ENCODE peak calls at places on chromosomes 2 and 18, in four cellular contexts. X is K562, D is HepG2, Q is Panc1. L is an unnamed sample.

GRCh38 chr18:68826111-68826510 is 28.2 kb downstream of the CCDC102B start:
- DNase-seq in D (no peak), Q (no peak), X (no peak), L (no peak)

GRCh38 chr2:32522770-32523169 is 105.1 kb upstream of the TTC27 start:
- DNase-seq in X (no peak), D (no peak), Q (no peak), L (no peak)

GRCh38 chr2:96685285-96685591 is 42.7 kb downstream of the FER1L5 start:
- DNase-seq in Q (no peak), X (no peak), D (no peak), L (no peak)

GRCh38 chr2:134583997-134584520 is 134.7 kb downstream of the TMEM163 start:
- DNase-seq in D (no peak), Q (no peak), X (no peak), L (no peak)

GRCh38 chr2:109460553-109461324 is 153.0 kb downstream of the SEPTIN10 start:
- DNase-seq in Q (no peak), D (no peak), X (no peak), L (no peak)

GRCh38 chr2:188146888-188147287 is 144.8 kb upstream of the GULP1 start:
- DNase-seq in X (no peak), D (no peak), Q (no peak), L (no peak)

GRCh38 chr2:11539317-11540147 is 5.7 kb downstream of the GREB1 start:
- DNase-seq in D (peak), X (no peak), Q (no peak), L (no peak)

GRCh38 chr2:123093199-123093598 is 931.9 kb upstream of the CNTNAP5 start:
- DNase-seq in Q (no peak), X (no peak), D (no peak), L (no peak)

GRCh38 chr18:7104649-7105048 is 12.9 kb downstream of the LAMA1 start:
- DNase-seq in Q (no peak), X (no peak), D (no peak), L (no peak)

GRCh38 chr2:234641086-234641485 is 144.2 kb upstream of the ARL4C start:
- DNase-seq in D (no peak), Q (no peak), X (no peak), L (no peak)

GRCh38 chr2:217752714-217753459 is 249.9 kb downstream of the TNS1 start:
- DNase-seq in Q (no peak), X (no peak), D (no peak), L (no peak)

GRCh38 chr2:143698350-143698749 is 569.1 kb downstream of the ARHGAP15 start:
- DNase-seq in D (no peak), X (no peak), Q (no peak), L (no peak)

GRCh38 chr2:73092146-73092783 is 20.5 kb downstream of the RAB11FIP5 start:
- DNase-seq in Q (no peak), X (no peak), D (peak), L (no peak)

GRCh38 chr2:212537311-212538155 is 1.1 kb downstream of the ERBB4 start:
- DNase-seq in Q (no peak), X (no peak), D (no peak), L (no peak)

GRCh38 chr2:223856584-223856983 is 19.2 kb upstream of the AP1S3 start:
- DNase-seq in Q (no peak), X (no peak), D (no peak), L (no peak)

GRCh38 chr2:24970483-24971299 is 1.1 kb downstream of the DNAJC27 start:
- DNase-seq in D (peak), X (no peak), Q (no peak), L (no peak)

GRCh38 chr2:149645391-149645790 is 57.8 kb upstream of the MMADHC start:
- DNase-seq in D (no peak), X (no peak), Q (no peak), L (no peak)

GRCh38 chr18:12430137-12430990 is 22.6 kb downstream of the PRELID3A start:
- DNase-seq in D (no peak), Q (no peak), X (no peak), L (no peak)

GRCh38 chr2:102967451-102967850 is 205.6 kb downstream of the TMEM182 start:
- DNase-seq in D (no peak), X (no peak), Q (no peak), L (no peak)

GRCh38 chr2:157866202-157866601 is 9.9 kb downstream of the ACVR1 start:
- DNase-seq in D (no peak), Q (no peak), X (no peak), L (no peak)

GRCh38 chr18:48794251-48794970 is 156.4 kb downstream of the SMAD7 start:
- DNase-seq in D (no peak), X (no peak), Q (no peak), L (no peak)

DNA sequence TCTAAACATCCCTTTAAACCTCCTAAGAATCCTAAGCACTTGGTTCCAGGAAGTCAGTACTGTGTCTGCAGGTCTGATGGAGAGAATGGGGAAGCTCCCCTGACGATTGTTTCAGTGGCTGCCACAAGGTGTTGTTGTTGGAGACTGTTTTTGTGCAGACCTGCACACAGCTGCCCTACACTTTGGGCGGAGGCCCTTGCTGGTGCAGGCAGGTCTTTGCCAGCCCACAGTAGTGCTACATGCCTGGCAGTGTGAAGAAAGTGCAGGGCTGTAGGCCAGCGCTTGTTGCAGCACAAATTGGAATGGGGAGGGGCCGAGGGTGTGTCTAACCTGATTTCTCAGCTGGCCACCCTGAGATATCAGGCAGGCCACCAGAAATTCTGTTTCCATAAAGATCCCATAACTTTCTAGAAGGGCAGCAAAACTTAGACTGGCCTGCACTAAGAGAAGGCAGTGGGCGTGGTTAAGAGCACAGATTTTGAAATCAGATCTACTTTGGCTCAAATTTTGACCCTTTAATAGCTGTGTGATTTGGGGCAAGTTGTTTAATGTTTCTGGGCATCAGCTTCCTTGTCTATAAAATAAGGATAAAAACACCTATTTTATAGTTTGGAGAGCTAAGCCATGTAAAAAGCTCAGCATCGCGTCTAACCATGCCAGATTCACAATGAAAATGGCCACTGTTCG is 83.7 kb upstream of the SLC1A4 start:
- DNase-seq in Q (no peak), D (no peak), X (no peak), L (no peak)
- TF ChIP-seq TCF7L2 in Q (no peak), D (no peak), X (no peak), L (no peak)

GRCh38 chr2:216316743-216317142 is 55.5 kb downstream of the MARCHF4 start:
- DNase-seq in X (no peak), Q (no peak), D (no peak), L (no peak)
- TF ChIP-seq TCF7L2 in X (no peak), Q (no peak), D (no peak), L (no peak)

DNA sequence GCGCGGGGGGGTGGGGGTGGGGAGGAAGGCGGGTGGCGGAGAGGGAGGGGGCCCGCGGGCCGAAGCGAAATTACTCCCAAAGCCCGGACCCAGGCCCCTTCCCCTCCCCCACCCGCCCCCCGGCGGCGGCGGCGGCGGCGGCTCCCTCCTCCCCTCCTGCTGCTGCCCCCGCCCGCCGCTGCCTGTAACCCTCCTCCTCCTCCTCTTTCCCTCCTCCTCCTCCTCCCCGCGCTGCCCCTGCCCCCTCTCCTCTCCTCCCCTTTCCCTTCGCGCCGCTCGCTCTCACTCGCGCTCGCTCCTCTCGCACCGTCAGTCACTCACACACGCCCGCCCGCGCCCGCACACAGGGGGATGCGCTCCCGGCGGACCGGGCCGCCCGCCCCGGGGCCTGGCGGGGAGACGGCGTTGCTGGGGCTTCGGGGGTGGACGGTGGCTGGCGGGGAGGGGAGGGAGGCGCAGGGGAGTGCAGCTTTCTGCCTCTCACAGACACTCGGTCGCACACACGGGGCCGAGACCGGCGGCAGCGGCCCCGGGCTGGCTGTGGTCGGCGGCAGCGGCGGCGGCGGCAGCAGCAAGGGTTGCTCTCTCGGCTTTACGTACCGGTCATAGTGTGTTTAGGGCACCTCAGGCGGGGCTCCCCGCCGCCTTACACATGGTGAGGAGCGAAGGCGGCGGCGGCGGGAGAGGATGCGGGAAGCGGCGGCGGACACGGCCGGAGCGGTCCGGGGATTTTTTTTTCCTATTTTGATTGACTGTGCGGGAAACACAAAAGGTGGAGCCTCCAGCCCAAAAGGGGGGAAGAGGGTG is 405 bp downstream of the SP3 start:
- DNase-seq in X (peak), D (peak), Q (no peak), L (no peak)
- TF ChIP-seq TCF7L2 in X (no peak), D (no peak), Q (no peak), L (peak)

DNA sequence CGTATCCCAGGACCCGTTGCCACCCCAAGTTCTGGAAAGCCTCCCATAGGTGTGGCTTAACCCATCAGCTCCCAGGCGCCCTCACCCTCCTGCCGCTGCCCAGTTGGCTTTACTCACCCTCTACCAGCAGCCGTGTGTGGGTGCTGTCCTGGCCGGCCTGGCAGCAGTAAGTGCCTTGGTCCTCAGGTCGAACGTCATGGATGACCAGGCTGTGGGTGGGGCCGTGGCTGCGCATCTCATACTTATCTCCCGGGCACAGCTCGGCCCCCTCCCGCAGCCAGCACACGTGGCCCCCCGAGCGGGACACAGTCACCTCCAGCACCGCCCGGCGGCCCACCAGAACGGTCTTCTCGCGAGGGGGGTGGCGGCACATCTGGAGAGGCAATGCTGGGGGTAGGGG is 7.6 kb downstream of the TMEM198 start:
- DNase-seq in D (no peak), X (peak), Q (no peak), L (no peak)
- TF ChIP-seq TCF7L2 in D (no peak), X (no peak), Q (no peak), L (no peak)

GRCh38 chr2:64932327-64933216 is 56.6 kb upstream of the SLC1A4 start:
- DNase-seq in D (no peak), X (no peak), Q (no peak), L (no peak)
- TF ChIP-seq TCF7L2 in D (no peak), X (no peak), Q (no peak), L (no peak)

DNA sequence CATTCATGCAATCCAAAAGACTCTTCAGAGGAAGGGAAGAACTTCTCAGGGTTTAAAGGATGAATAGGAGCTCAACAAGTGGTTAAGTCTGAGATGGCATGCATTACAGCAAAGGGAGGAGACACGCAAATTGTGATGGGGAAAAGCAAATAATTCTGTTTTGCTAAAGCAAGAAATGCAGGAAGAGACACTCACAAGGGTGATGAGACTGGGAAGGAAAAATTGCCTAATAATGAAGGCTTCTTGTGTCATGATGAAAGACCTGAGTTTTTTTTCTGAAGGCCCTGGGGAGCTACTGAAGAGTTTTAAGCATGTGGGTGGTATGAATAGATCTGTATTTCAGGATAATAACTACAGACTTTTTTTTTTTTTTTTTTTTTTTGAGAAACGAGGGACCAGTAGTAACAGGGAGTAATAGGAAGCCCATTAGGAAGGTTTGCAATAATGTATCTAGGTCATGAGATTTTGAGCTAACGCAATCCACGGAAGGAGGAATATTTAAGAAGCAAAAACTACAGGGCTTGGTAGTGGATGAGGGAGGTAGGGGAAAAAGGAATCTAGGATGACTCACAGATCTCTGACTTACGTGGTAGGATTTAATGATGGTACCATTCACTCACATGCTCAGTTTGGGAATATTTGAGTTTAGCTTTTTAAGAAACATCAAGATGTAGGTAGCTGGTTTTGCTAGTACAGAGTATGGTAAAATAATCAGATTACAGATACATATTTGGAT is 16.0 kb upstream of the SERPINB3 start:
- DNase-seq in Q (no peak), D (no peak), X (no peak), L (no peak)
- TF ChIP-seq TCF7L2 in Q (no peak), D (no peak), X (no peak), L (no peak)

GRCh38 chr2:26479131-26479970 is 1.4 kb upstream of the OTOF start:
- DNase-seq in D (no peak), X (no peak), Q (no peak), L (no peak)

GRCh38 chr2:26478366-26478765 is 442 bp upstream of the OTOF start:
- DNase-seq in X (no peak), Q (no peak), D (no peak), L (no peak)

GRCh38 chr2:26475832-26476501 is 2.0 kb downstream of the OTOF start:
- DNase-seq in Q (no peak), D (no peak), X (no peak), L (no peak)

GRCh38 chr2:26477911-26478253 is at the start of gene OTOF:
- DNase-seq in Q (no peak), D (no peak), X (no peak), L (no peak)

DNA sequence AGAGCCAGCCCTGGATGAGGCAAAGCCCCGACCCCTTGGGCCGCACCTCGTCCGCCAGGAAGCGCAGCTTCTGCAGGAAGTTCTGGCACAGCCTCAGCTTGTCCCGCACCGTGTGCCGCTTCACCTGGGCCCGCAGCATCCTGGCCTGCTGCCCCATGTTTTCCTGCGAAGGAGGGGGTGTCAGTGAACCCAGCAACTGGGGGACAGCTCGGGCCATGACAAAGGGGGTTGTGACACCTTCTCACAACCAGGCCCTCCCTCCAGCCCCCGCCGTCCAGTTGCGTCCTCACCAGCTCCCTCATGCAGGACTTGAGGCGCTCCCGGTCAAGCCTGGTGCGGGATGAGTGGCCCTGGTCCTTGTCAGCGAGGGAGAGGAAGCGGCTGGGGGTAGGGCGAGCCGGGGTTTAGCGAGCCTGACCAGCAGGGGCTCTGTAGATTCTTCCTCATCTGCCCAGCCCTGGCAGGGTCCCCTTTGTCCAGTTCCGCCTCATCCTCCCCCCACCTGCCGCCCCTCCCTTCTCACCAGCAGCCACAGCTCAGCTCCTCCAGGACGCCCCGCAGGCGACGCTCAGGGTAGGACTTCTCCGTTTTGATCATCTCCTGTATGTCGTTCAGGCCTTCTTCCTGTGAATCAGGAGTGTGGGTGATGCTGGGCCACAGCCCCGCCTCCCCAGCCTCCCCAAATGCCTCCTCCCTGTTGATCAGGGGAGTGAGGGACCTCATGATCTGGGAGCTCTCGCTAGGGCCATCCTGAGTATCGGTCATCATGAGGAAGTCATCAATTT is 606 bp downstream of the OTOF start:
- DNase-seq in Q (no peak), D (no peak), X (peak), L (no peak)
- TF ChIP-seq TCF7L2 in Q (no peak), D (no peak), X (no peak), L (no peak)

GRCh38 chr18:23250893-23251656 is 115.8 kb downstream of the CABLES1 start:
- DNase-seq in D (no peak), Q (no peak), X (no peak), L (no peak)
- TF ChIP-seq TCF7L2 in D (no peak), Q (no peak), X (no peak), L (peak)

DNA sequence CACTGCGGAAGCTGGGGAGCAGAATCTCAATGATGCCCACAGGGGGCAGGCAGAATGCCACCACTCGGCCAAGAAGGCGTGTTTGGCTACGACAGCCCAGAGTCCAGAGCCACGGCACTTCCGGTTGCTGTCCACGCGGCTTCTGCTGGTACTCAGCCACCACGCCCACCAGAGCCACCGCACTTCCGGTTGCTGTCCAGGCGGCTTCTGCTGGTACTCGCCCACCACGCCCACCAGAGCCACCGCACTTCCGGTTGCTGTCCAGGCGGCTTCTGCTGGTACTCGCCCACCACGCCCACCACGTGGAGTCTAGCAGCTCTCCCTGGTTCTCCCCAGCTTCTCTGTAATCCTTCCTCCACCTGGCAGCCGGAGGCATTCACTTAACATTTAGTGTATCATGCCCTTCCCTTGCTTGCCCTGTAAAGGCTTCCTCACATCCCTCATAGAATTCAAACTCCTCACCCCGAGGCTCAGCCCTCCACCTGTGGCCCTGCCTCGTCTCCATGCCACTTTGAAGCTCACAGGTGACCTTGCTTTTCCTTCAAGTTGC is 40.1 kb upstream of the APCDD1 start:
- DNase-seq in D (no peak), Q (no peak), X (no peak), L (no peak)
- TF ChIP-seq TCF7L2 in D (no peak), Q (no peak), X (no peak), L (no peak)

GRCh38 chr2:177692042-177692823 is 299.7 kb downstream of the AGPS start:
- DNase-seq in X (no peak), Q (no peak), D (peak), L (no peak)
- TF ChIP-seq TCF7L2 in X (no peak), Q (no peak), D (peak), L (no peak)

L was measured in HCT116.